ENCODE peak calls at places on chromosomes 4 and X, in five cellular contexts. E is BE2C; O is CD4-positive, alpha-beta memory T cell; A is cardiac muscle cell; K is brain microvascular endothelial cell. L is an unnamed sample.

GRCh38 chrX:13369541-13370140 is 49.8 kb upstream of the ATXN3L start:
- DNase-seq in A (no peak), E (no peak), O (no peak), K (no peak), L (peak; percentile 60)

GRCh38 chr4:15651682-15652081 is 3.5 kb downstream of the FBXL5 start:
- DNase-seq in O (peak; percentile 16), E (no peak), A (no peak), K (no peak), L (no peak)

GRCh38 chr4:173464486-173464885 is 65.5 kb downstream of the HAND2 start:
- DNase-seq in K (no peak), E (no peak), O (no peak), A (no peak), L (no peak)

GRCh38 chrX:151396042-151396826 is 772 bp upstream of the VMA21 start:
- DNase-seq in K (peak; percentile 17), O (no peak), E (no peak), A (no peak), L (no peak)

GRCh38 chrX:118346258-118347094 is 570 bp downstream of the WDR44 start:
- DNase-seq in A (no peak), K (peak; percentile 9), E (peak; percentile 68), O (peak; percentile 49), L (peak; percentile 84)

GRCh38 chrX:96707829-96708228 is 23.2 kb downstream of the DIAPH2 start:
- DNase-seq in E (no peak), A (no peak), O (no peak), K (no peak), L (no peak)

GRCh38 chr4:73021634-73022033 is 47.9 kb downstream of the COX18 start:
- DNase-seq in K (peak; percentile 54), A (peak; percentile 77), E (peak; percentile 27), O (no peak), L (peak; percentile 10)

GRCh38 chr4:120509222-120509621 is 413.3 kb downstream of the PRDM5 start:
- DNase-seq in E (no peak), K (no peak), A (no peak), O (no peak), L (no peak)

GRCh38 chrX:20665441-20665840 is 398.7 kb upstream of the RPS6KA3 start:
- DNase-seq in E (no peak), K (no peak), O (no peak), A (no peak), L (no peak)

GRCh38 chr4:179728305-179728704 is 2286.1 kb upstream of the AGA start:
- DNase-seq in O (no peak), K (no peak), E (no peak), A (no peak), L (no peak)

GRCh38 chr4:183987987-183988392 is 82.9 kb downstream of the STOX2 start:
- DNase-seq in K (peak; percentile 95), E (peak; percentile 77), O (no peak), A (peak; percentile 87), L (peak; percentile 82)

GRCh38 chrX:96182366-96182765 is 502.3 kb upstream of the DIAPH2 start:
- DNase-seq in K (peak; percentile 27), E (no peak), O (no peak), A (peak; percentile 42), L (peak; percentile 75)

GRCh38 chrX:9538544-9539045 is 73.7 kb downstream of the TBL1X start:
- DNase-seq in E (peak; percentile 81), K (no peak), O (no peak), A (peak; percentile 44), L (peak; percentile 33)

GRCh38 chr4:111466821-111467605 is 678.2 kb upstream of the FAM241A start:
- DNase-seq in A (no peak), O (no peak), E (no peak), K (no peak), L (no peak)

GRCh38 chrX:31497086-31497485 is 425.2 kb upstream of the FTHL17 start:
- DNase-seq in K (no peak), O (no peak), A (peak; percentile 48), E (no peak), L (no peak)

GRCh38 chrX:16461968-16462367 is 188.0 kb upstream of the S100G start:
- DNase-seq in O (no peak), K (no peak), E (no peak), A (no peak), L (no peak)

GRCh38 chrX:71846429-71846828 is 64.2 kb upstream of the NHSL2 start:
- DNase-seq in A (peak; percentile 24), E (no peak), K (peak; percentile 69), O (no peak), L (no peak)

GRCh38 chr4:57442834-57443291 is 332.7 kb upstream of the IGFBP7 start:
- DNase-seq in A (peak; percentile 40), O (no peak), K (peak; percentile 41), E (peak; percentile 41), L (peak; percentile 39)

GRCh38 chr4:127632420-127633403 is at the start of gene INTU:
- DNase-seq in K (peak; percentile 99), O (no peak), E (peak; percentile 94), A (peak; percentile 98), L (peak; percentile 97)

GRCh38 chrX:98956014-98956413 is 1454.1 kb downstream of the PCDH19 start:
- DNase-seq in O (no peak), E (no peak), A (no peak), K (no peak), L (peak; percentile 25)

GRCh38 chrX:70175338-70175737 is 1.9 kb upstream of the DGAT2L6 start:
- DNase-seq in A (no peak), K (no peak), E (no peak), O (no peak), L (no peak)

GRCh38 chr4:78296261-78296660 is 239.1 kb downstream of the FRAS1 start:
- DNase-seq in K (no peak), E (no peak), O (no peak), A (no peak), L (no peak)

GRCh38 chr4:91681544-91681943 is 622.2 kb upstream of the GRID2 start:
- DNase-seq in E (no peak), O (no peak), A (no peak), K (no peak), L (no peak)

GRCh38 chrX:24643116-24643515 is 4.0 kb downstream of the PCYT1B start:
- DNase-seq in E (no peak), O (no peak), K (no peak), A (no peak), L (no peak)

GRCh38 chr4:26140150-26140898 is 180.5 kb upstream of the RBPJ start:
- DNase-seq in O (no peak), K (peak; percentile 47), A (no peak), E (no peak), L (peak; percentile 23)

GRCh38 chr4:98995183-98996055 is at the start of gene METAP1:
- DNase-seq in O (peak; percentile 95), K (peak; percentile 91), E (peak; percentile 95), A (peak; percentile 96), L (peak; percentile 93)

GRCh38 chrX:42248226-42248625 is 324.9 kb upstream of the CASK start:
- DNase-seq in K (no peak), A (peak; percentile 34), E (no peak), O (no peak), L (no peak)

GRCh38 chrX:29940750-29941149 is 274.6 kb upstream of the MAGEB2 start:
- DNase-seq in K (no peak), E (no peak), O (no peak), A (no peak), L (no peak)

GRCh38 chrX:443676-444210 is 57.0 kb upstream of the PPP2R3B start:
- DNase-seq in K (no peak), O (no peak), E (no peak), A (no peak), L (no peak)

GRCh38 chrX:40867352-40867751 is 132.0 kb upstream of the MED14 start:
- DNase-seq in E (no peak), O (no peak), A (peak; percentile 56), K (no peak), L (no peak)

GRCh38 chr4:59608466-59608865 is 1591.7 kb upstream of the ADGRL3 start:
- DNase-seq in E (no peak), O (no peak), A (no peak), K (no peak), L (no peak)
- H3K27me3 ChIP-seq in E (no peaks in the 10 kb centered on the region), O (no peaks in the 10 kb centered on the region), A (no peaks in the 10 kb centered on the region), K (no peaks in the 10 kb centered on the region), L (no peaks in the 10 kb centered on the region)

GRCh38 chr4:161601011-161601410 is 562.8 kb downstream of the FSTL5 start:
- DNase-seq in E (no peak), K (no peak), A (no peak), O (no peak), L (no peak)

DNA sequence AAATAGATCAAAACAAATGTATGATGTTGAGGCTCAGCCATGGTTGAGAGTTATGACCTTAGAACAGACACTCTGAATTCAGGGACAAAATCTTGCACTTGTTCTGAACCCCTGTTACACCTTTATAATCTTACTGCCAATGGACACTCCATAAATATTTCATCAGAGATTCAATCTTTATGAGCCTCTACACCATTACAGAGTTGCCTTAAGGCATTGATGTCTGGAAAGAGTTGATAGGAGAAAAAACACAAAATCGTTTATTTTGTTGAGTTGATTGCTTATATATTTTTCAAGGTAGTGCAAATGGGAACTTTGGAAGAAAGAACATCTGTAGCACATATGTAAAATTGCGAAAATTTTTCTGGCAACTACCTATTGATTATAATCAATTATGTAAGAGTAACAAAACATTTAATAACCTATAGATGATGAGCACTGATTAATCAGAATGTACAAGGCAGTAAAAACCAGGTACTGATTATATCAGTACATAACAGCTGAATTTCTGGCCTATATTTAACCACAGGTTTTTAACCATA is 568.5 kb downstream of the FSTL5 start:
- DNase-seq in K (no peak), O (no peak), E (no peak), A (no peak), L (no peak)
- H3K27me3 ChIP-seq in K (no peaks in the 10 kb centered on the region), O (no peaks in the 10 kb centered on the region), E (no peaks in the 10 kb centered on the region), A (no peaks in the 10 kb centered on the region), L (no peaks in the 10 kb centered on the region)

DNA sequence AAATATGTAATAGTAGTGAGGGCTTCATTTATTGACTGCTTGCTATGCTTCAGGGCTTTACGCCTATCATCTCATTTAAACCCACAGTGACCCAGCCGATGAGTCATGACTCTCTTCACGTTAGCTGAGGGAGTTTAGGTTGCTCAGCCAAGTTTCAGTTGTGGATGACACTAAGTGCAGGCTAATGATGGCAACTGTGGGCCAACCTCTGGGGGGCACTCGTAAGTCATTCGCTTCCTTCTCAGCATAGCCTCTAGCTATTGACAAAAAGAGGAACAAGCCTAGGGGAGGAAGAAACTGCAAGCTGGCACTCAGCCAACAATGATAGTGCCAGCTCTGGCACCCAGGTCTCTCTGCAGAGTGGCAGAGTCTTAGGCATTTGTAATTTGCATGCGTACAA is 325.0 kb downstream of the ARHGAP10 start:
- DNase-seq in O (peak; percentile 53), K (peak; percentile 63), A (peak; percentile 68), E (no peak), L (no peak)
- H3K27me3 ChIP-seq in O (no peaks in the 10 kb centered on the region), K (no peaks in the 10 kb centered on the region), A (no peaks in the 10 kb centered on the region), E (no peaks in the 10 kb centered on the region), L (no peaks in the 10 kb centered on the region)

DNA sequence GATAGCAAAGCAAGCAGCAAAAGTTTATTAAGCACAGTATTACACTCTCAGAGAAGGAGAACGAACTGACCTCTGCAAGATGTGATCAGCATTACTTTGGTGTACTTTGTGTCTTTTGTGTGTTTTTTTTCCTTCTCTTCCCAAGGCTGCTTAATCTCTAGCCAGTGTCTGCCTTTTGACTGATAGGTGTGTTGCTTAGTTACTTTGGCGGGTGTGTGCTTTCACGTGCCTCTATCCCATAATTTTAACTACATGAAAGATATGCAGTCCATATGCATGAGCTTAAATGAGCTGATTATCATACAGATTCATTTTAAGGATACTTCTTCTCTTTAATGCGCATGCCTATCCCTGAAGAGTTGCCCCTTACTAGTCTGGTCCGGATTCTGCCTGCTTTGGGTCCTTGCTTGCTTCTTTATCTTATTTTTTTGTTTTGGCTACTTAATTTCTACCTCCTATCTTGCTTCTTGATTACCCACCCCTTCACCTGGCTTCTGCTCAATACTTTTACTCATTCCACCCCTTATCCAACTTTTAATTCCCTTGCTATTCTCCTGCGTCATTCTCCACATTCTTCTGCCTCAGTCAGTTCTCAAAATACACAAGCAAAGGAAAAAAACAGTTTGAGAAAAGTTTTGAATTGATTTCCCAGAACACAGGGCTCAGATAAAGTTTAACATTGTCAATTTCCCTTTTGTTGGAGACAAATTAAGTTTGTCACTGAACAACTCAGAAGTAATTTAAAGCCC is 181.9 kb downstream of the TENT5D start:
- DNase-seq in K (no peak), A (no peak), O (no peak), E (no peak), L (no peak)
- H3K27me3 ChIP-seq in K (no peaks in the 10 kb centered on the region), A (no peaks in the 10 kb centered on the region), O (no peaks in the 10 kb centered on the region), E (no peaks in the 10 kb centered on the region), L (no peaks in the 10 kb centered on the region)